ENCODE peak calls at places on chromosomes 11 and 22, in five cellular contexts. D is nephron progenitor cell, N is stromal cell of bone marrow, H is HFFc6, I is COR-L47. W is an unnamed sample.

GRCh38 chr11:62071408-62071807 is 52.4 kb upstream of the INCENP start:
- DNase-seq in D (no peak), N (no peak), H (no peak), I (no peak), W (no peak)

GRCh38 chr22:42939941-42940653 is 74.9 kb downstream of the PACSIN2 start:
- DNase-seq in D (no peak), N (peak; percentile 59), H (peak; percentile 75), I (peak; percentile 62), W (peak; percentile 74)

GRCh38 chr11:126635511-126635910 is 280.0 kb downstream of the ST3GAL4 start:
- DNase-seq in D (no peak), N (no peak), H (no peak), I (no peak), W (no peak)

GRCh38 chr11:67465190-67465522 is 3.9 kb downstream of the TMEM134 start:
- DNase-seq in D (no peak), N (no peak), H (no peak), I (no peak), W (no peak)

GRCh38 chr11:126102436-126102894 is 39.8 kb upstream of the CDON start:
- DNase-seq in D (no peak), N (no peak), H (no peak), I (no peak), W (no peak)

GRCh38 chr22:43796567-43796966 is 15.5 kb downstream of the EFCAB6 start:
- DNase-seq in D (no peak), N (peak; percentile 28), H (peak; percentile 26), I (peak; percentile 2), W (peak; percentile 11)

GRCh38 chr11:130947481-130947880 is 31.2 kb upstream of the SNX19 start:
- DNase-seq in D (no peak), N (peak; percentile 3), H (no peak), I (no peak), W (no peak)

GRCh38 chr11:62879554-62879953 is 1.1 kb upstream of the SLC3A2 start:
- DNase-seq in D (no peak), N (no peak), H (no peak), I (no peak), W (no peak)

GRCh38 chr11:73248526-73249185 is 23.5 kb upstream of the P2RY6 start:
- DNase-seq in D (no peak), N (no peak), H (no peak), I (no peak), W (no peak)

GRCh38 chr22:35349704-35350538 is 31.0 kb upstream of the HMOX1 start:
- DNase-seq in D (peak; percentile 32), N (no peak), H (no peak), I (peak; percentile 84), W (peak; percentile 41)

GRCh38 chr11:47461876-47462275 is 12.9 kb upstream of the RAPSN start:
- DNase-seq in D (no peak), N (no peak), H (no peak), I (no peak), W (no peak)

GRCh38 chr22:37990862-37991261 is 6.5 kb upstream of the SOX10 start:
- DNase-seq in D (no peak), N (no peak), H (no peak), I (no peak), W (no peak)

GRCh38 chr11:128172046-128172878 is 415.1 kb downstream of the ETS1 start:
- DNase-seq in D (peak; percentile 87), N (peak; percentile 77), H (peak; percentile 68), I (peak; percentile 78), W (peak; percentile 80)

GRCh38 chr11:95739526-95739925 is 50.1 kb downstream of the FAM76B start:
- DNase-seq in D (no peak), N (no peak), H (no peak), I (no peak), W (no peak)

GRCh38 chr11:82757660-82758301 is 24.1 kb upstream of the FAM181B start:
- DNase-seq in D (no peak), N (no peak), H (no peak), I (no peak), W (no peak)

GRCh38 chr11:102478660-102479245 is 26.2 kb upstream of the TMEM123 start:
- DNase-seq in D (no peak), N (no peak), H (no peak), I (no peak), W (no peak)

GRCh38 chr11:19453893-19454292 is 213.1 kb upstream of the E2F8 start:
- DNase-seq in D (no peak), N (peak; percentile 97), H (no peak), I (no peak), W (peak; percentile 82)

GRCh38 chr11:69950621-69951020 is 127.5 kb upstream of the ANO1 start:
- DNase-seq in D (no peak), N (no peak), H (no peak), I (no peak), W (no peak)